ENCODE peak calls at places on chromosomes 7 and 10, in eight cellular contexts. One of them, this sample, is unnamed.

GRCh38 chr7:36547361-36547760 is 157.7 kb downstream of the ANLN start:
- DNase-seq in fibroblast of lung: no peak
- DNase-seq in PC-3: no peak
- DNase-seq in body of pancreas: no peak
- DNase-seq in A673: no peak
- DNase-seq in pancreas: no peak
- DNase-seq in choroid plexus epithelial cell: no peak
- DNase-seq in cardiac fibroblast: no peak
- DNase-seq in this sample: no peak

GRCh38 chr7:66666313-66666952 is 37.8 kb downstream of the KCTD7 start:
- DNase-seq in fibroblast of lung: no peak
- DNase-seq in PC-3: no peak
- DNase-seq in body of pancreas: no peak
- DNase-seq in A673: no peak
- DNase-seq in pancreas: no peak
- DNase-seq in choroid plexus epithelial cell: no peak
- DNase-seq in cardiac fibroblast: no peak
- DNase-seq in this sample: no peak

GRCh38 chr7:6203381-6203780 is 69.0 kb downstream of the CYTH3 start:
- DNase-seq in fibroblast of lung: no peak
- DNase-seq in PC-3: no peak
- DNase-seq in body of pancreas: no peak
- DNase-seq in A673: no peak
- DNase-seq in pancreas: no peak
- DNase-seq in choroid plexus epithelial cell: no peak
- DNase-seq in cardiac fibroblast: no peak
- DNase-seq in this sample: no peak

GRCh38 chr10:71512794-71513379 is 116.2 kb downstream of the CDH23 start:
- DNase-seq in fibroblast of lung: no peak
- DNase-seq in PC-3: peak; percentile 71
- DNase-seq in body of pancreas: peak; percentile 77
- DNase-seq in A673: peak; percentile 26
- DNase-seq in pancreas: peak; percentile 69
- DNase-seq in choroid plexus epithelial cell: peak; percentile 35
- DNase-seq in cardiac fibroblast: no peak
- DNase-seq in this sample: no peak

GRCh38 chr7:25311346-25311745 is 83.1 kb upstream of the NPVF start:
- DNase-seq in fibroblast of lung: no peak
- DNase-seq in PC-3: peak; percentile 38
- DNase-seq in body of pancreas: no peak
- DNase-seq in A673: no peak
- DNase-seq in pancreas: no peak
- DNase-seq in choroid plexus epithelial cell: no peak
- DNase-seq in cardiac fibroblast: no peak
- DNase-seq in this sample: no peak

GRCh38 chr10:91587710-91588638 is 44.9 kb downstream of the PPP1R3C start:
- DNase-seq in fibroblast of lung: peak; percentile 79
- DNase-seq in PC-3: peak; percentile 62
- DNase-seq in body of pancreas: peak; percentile 56
- DNase-seq in A673: peak; percentile 80
- DNase-seq in pancreas: peak; percentile 42
- DNase-seq in choroid plexus epithelial cell: peak; percentile 83
- DNase-seq in cardiac fibroblast: peak; percentile 89
- DNase-seq in this sample: peak; percentile 32

GRCh38 chr10:96690755-96691730 is 29.3 kb downstream of the PIK3AP1 start:
- DNase-seq in fibroblast of lung: no peak
- DNase-seq in PC-3: no peak
- DNase-seq in body of pancreas: no peak
- DNase-seq in A673: no peak
- DNase-seq in pancreas: no peak
- DNase-seq in choroid plexus epithelial cell: peak; percentile 14
- DNase-seq in cardiac fibroblast: no peak
- DNase-seq in this sample: no peak

GRCh38 chr7:138449580-138449979 is 10.5 kb upstream of the TRIM24 start:
- DNase-seq in fibroblast of lung: no peak
- DNase-seq in PC-3: no peak
- DNase-seq in body of pancreas: no peak
- DNase-seq in A673: peak; percentile 49
- DNase-seq in pancreas: no peak
- DNase-seq in choroid plexus epithelial cell: no peak
- DNase-seq in cardiac fibroblast: no peak
- DNase-seq in this sample: no peak

GRCh38 chr7:127374181-127374580 is 18.3 kb downstream of the ZNF800 start:
- DNase-seq in fibroblast of lung: no peak
- DNase-seq in PC-3: no peak
- DNase-seq in body of pancreas: no peak
- DNase-seq in A673: no peak
- DNase-seq in pancreas: no peak
- DNase-seq in choroid plexus epithelial cell: no peak
- DNase-seq in cardiac fibroblast: no peak
- DNase-seq in this sample: no peak

GRCh38 chr7:133477786-133478185 is 224.9 kb downstream of the EXOC4 start:
- DNase-seq in fibroblast of lung: no peak
- DNase-seq in PC-3: no peak
- DNase-seq in body of pancreas: no peak
- DNase-seq in A673: no peak
- DNase-seq in pancreas: no peak
- DNase-seq in choroid plexus epithelial cell: no peak
- DNase-seq in cardiac fibroblast: no peak
- DNase-seq in this sample: no peak

GRCh38 chr10:72291019-72291532 is 17.4 kb downstream of the DDIT4 start:
- DNase-seq in fibroblast of lung: no peak
- DNase-seq in PC-3: peak; percentile 22
- DNase-seq in body of pancreas: no peak
- DNase-seq in A673: no peak
- DNase-seq in pancreas: no peak
- DNase-seq in choroid plexus epithelial cell: no peak
- DNase-seq in cardiac fibroblast: no peak
- DNase-seq in this sample: no peak

GRCh38 chr7:125119559-125120115 is 190.0 kb upstream of the POT1 start:
- DNase-seq in fibroblast of lung: no peak
- DNase-seq in PC-3: no peak
- DNase-seq in body of pancreas: no peak
- DNase-seq in A673: no peak
- DNase-seq in pancreas: no peak
- DNase-seq in choroid plexus epithelial cell: no peak
- DNase-seq in cardiac fibroblast: no peak
- DNase-seq in this sample: no peak

DNA sequence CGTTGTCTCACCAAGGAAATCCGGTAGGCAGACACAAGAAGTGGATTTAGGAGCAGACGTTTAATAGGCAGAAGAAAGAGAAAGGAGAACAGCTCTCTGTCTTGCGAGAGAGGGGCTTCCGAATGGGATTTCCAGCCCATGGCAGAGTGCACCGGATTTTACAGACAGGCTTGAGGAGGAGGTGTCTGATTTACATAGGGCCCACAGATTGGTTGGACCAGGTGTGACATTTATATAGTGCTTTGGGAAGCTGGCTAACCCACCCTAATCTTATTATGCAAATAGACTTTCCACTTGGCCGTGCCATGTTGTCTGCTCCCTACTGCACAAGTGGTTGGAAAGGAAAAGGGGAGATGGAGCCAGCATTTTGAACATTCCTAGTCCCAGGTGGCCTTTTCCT is 57.8 kb downstream of the ANKMY2 start:
- DNase-seq in fibroblast of lung: no peak
- DNase-seq in PC-3: no peak
- DNase-seq in body of pancreas: peak; percentile 47
- DNase-seq in A673: peak; percentile 86
- DNase-seq in pancreas: no peak
- DNase-seq in choroid plexus epithelial cell: no peak
- DNase-seq in cardiac fibroblast: no peak
- DNase-seq in this sample: no peak
- H3K4me3 ChIP-seq in fibroblast of lung: no peak overlapping the region
- H3K4me3 ChIP-seq in PC-3: no peak overlapping the region
- H3K4me3 ChIP-seq in body of pancreas: no peak overlapping the region
- H3K4me3 ChIP-seq in A673: peak overlapping the region; percentile 22
- H3K4me3 ChIP-seq in pancreas: no peak overlapping the region
- H3K4me3 ChIP-seq in choroid plexus epithelial cell: no peak overlapping the region
- H3K4me3 ChIP-seq in cardiac fibroblast: no peak overlapping the region
- H3K4me3 ChIP-seq in this sample: no peak overlapping the region

GRCh38 chr7:49789736-49790135 is 16.3 kb downstream of the VWC2 start:
- DNase-seq in fibroblast of lung: no peak
- DNase-seq in PC-3: no peak
- DNase-seq in body of pancreas: no peak
- DNase-seq in A673: no peak
- DNase-seq in pancreas: no peak
- DNase-seq in choroid plexus epithelial cell: no peak
- DNase-seq in cardiac fibroblast: no peak
- DNase-seq in this sample: no peak

GRCh38 chr7:49790209-49790608 is 16.8 kb downstream of the VWC2 start:
- DNase-seq in fibroblast of lung: no peak
- DNase-seq in PC-3: no peak
- DNase-seq in body of pancreas: no peak
- DNase-seq in A673: no peak
- DNase-seq in pancreas: no peak
- DNase-seq in choroid plexus epithelial cell: no peak
- DNase-seq in cardiac fibroblast: no peak
- DNase-seq in this sample: no peak

GRCh38 chr7:49788455-49789059 is 15.1 kb downstream of the VWC2 start:
- DNase-seq in fibroblast of lung: no peak
- DNase-seq in PC-3: no peak
- DNase-seq in body of pancreas: no peak
- DNase-seq in A673: no peak
- DNase-seq in pancreas: no peak
- DNase-seq in choroid plexus epithelial cell: no peak
- DNase-seq in cardiac fibroblast: no peak
- DNase-seq in this sample: no peak

GRCh38 chr7:49787980-49788379 is 14.5 kb downstream of the VWC2 start:
- DNase-seq in fibroblast of lung: no peak
- DNase-seq in PC-3: no peak
- DNase-seq in body of pancreas: no peak
- DNase-seq in A673: no peak
- DNase-seq in pancreas: no peak
- DNase-seq in choroid plexus epithelial cell: no peak
- DNase-seq in cardiac fibroblast: no peak
- DNase-seq in this sample: no peak

GRCh38 chr7:49791089-49791741 is 17.8 kb downstream of the VWC2 start:
- DNase-seq in fibroblast of lung: no peak
- DNase-seq in PC-3: peak; percentile 58
- DNase-seq in body of pancreas: no peak
- DNase-seq in A673: peak; percentile 12
- DNase-seq in pancreas: no peak
- DNase-seq in choroid plexus epithelial cell: no peak
- DNase-seq in cardiac fibroblast: no peak
- DNase-seq in this sample: no peak
- TF ChIP-seq CTCF in fibroblast of lung: no peak
- TF ChIP-seq CTCF in PC-3: peak; percentile 63
- TF ChIP-seq CTCF in body of pancreas: peak; percentile 32
- TF ChIP-seq CTCF in A673: peak; percentile 27
- TF ChIP-seq CTCF in pancreas: peak; percentile 22
- TF ChIP-seq CTCF in choroid plexus epithelial cell: no peak
- TF ChIP-seq CTCF in cardiac fibroblast: no peak
- TF ChIP-seq CTCF in this sample: no peak

GRCh38 chr7:102306916-102307677 is 20.4 kb downstream of the SH2B2 start:
- DNase-seq in fibroblast of lung: peak; percentile 74
- DNase-seq in PC-3: peak; percentile 52
- DNase-seq in body of pancreas: peak; percentile 29
- DNase-seq in A673: no peak
- DNase-seq in pancreas: no peak
- DNase-seq in choroid plexus epithelial cell: peak; percentile 66
- DNase-seq in cardiac fibroblast: peak; percentile 63
- DNase-seq in this sample: no peak
- H3K4me3 ChIP-seq in fibroblast of lung: no peak overlapping the region
- H3K4me3 ChIP-seq in PC-3: peak overlapping the region; percentile 16
- H3K4me3 ChIP-seq in body of pancreas: no peak overlapping the region
- H3K4me3 ChIP-seq in A673: no peak overlapping the region
- H3K4me3 ChIP-seq in pancreas: no peak overlapping the region
- H3K4me3 ChIP-seq in choroid plexus epithelial cell: peak overlapping the region; percentile 35
- H3K4me3 ChIP-seq in cardiac fibroblast: no peak overlapping the region
- H3K4me3 ChIP-seq in this sample: no peak overlapping the region

DNA sequence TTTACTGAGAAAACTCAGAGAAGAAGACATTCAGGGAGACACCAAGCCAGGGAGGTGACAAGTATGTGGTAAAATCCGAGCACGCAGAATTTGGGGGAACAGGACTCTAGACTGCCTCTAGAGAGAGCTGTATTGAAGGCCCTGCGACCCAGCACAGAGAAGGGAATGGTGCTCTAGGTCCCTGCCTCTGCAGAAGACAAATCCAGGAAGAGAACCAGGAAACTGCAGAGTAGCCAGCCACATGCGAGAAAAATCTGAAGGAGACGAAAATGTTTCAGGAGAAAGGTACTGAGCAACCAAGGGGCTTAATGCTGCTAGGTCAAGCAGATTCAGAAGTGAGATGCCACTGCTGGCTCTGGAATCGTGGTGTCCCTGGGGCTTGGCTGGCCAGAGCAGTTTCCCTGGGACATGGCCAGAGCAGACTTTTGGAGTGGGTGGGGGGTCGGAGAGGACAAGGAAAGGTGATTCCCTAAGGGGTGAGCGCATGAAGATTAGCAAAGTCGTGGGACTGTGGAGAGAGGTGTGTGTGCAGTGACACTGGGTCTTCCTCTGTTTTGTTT is 158.0 kb upstream of the KLF6 start:
- DNase-seq in fibroblast of lung: no peak
- DNase-seq in PC-3: no peak
- DNase-seq in body of pancreas: no peak
- DNase-seq in A673: no peak
- DNase-seq in pancreas: no peak
- DNase-seq in choroid plexus epithelial cell: no peak
- DNase-seq in cardiac fibroblast: no peak
- DNase-seq in this sample: no peak
- TF ChIP-seq CTCF in fibroblast of lung: no peak
- TF ChIP-seq CTCF in PC-3: no peak
- TF ChIP-seq CTCF in body of pancreas: no peak
- TF ChIP-seq CTCF in A673: no peak
- TF ChIP-seq CTCF in pancreas: no peak
- TF ChIP-seq CTCF in choroid plexus epithelial cell: no peak
- TF ChIP-seq CTCF in cardiac fibroblast: no peak
- TF ChIP-seq CTCF in this sample: no peak

DNA sequence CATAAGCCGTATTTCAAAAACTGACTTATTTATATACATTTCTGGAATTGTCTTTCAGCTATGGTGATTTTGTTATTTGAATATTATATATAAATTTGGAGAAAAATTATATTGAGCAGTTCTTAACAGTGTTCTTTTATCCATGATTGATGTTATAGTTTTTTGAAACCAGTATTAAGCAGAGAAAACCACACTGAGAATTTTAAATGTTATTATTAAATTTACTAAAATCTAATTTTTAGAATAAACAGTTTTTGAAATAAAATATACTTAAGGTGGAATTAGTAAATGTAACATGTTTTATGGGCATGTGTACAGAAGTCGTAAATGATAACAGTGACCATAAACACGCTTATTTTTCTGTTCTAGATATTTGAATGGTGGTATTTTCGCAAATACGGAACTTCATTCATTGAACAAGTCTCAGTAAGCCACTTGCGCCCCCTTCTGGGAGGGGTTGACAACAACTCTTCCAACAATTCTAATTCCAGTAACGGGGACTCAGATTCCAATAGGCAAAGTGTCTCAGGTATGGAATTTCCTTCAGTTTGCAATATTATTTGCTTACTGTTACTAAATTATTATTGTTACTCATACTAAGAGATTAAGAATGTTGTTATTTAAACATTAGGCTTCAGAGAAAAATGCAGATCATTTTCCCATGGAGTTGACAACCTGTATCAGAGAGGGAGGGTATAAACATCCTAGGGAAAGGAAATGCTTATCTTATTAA is 166.1 kb downstream of the ST7 start:
- DNase-seq in fibroblast of lung: peak; percentile 82
- DNase-seq in PC-3: peak; percentile 87
- DNase-seq in body of pancreas: peak; percentile 79
- DNase-seq in A673: peak; percentile 88
- DNase-seq in pancreas: peak; percentile 78
- DNase-seq in choroid plexus epithelial cell: peak; percentile 85
- DNase-seq in cardiac fibroblast: peak; percentile 90
- DNase-seq in this sample: peak; percentile 32
- H3K4me3 ChIP-seq in fibroblast of lung: no peak overlapping the region
- H3K4me3 ChIP-seq in PC-3: no peak overlapping the region
- H3K4me3 ChIP-seq in body of pancreas: no peak overlapping the region
- H3K4me3 ChIP-seq in A673: no peak overlapping the region
- H3K4me3 ChIP-seq in pancreas: no peak overlapping the region
- H3K4me3 ChIP-seq in choroid plexus epithelial cell: no peak overlapping the region
- H3K4me3 ChIP-seq in cardiac fibroblast: no peak overlapping the region
- H3K4me3 ChIP-seq in this sample: no peak overlapping the region